ENCODE peak calls at places on chromosome 5, in eight cellular contexts. K, N, O, D, E, U, T and I are unnamed samples.

GRCh38 chr5:167358868-167359492 is 932.5 kb upstream of the WWC1 start:
- DNase-seq in T (no peak), D (no peak), N (no peak), U (no peak), O (peak), E (no peak), K (peak), I (no peak)

GRCh38 chr5:74067748-74068541 is 441.9 kb downstream of the ARHGEF28 start:
- DNase-seq in O (no peak), K (no peak), N (no peak), D (peak), E (no peak), T (peak), U (peak), I (no peak)

GRCh38 chr5:132227485-132228240 is at the start of gene P4HA2:
- DNase-seq in D (peak), U (peak), T (peak), N (peak), K (peak), E (peak), O (peak), I (no peak)

GRCh38 chr5:161851691-161852299 is 3.9 kb downstream of the GABRA1 start:
- DNase-seq in N (peak), U (no peak), O (no peak), K (peak), T (peak), D (peak), E (peak), I (peak)

GRCh38 chr5:174625591-174626365 is 98.6 kb upstream of the MSX2 start:
- DNase-seq in K (no peak), O (peak), D (no peak), E (no peak), U (no peak), N (no peak), T (no peak), I (no peak)

GRCh38 chr5:123151227-123151951 is 62.3 kb downstream of the PRDM6 start:
- DNase-seq in T (no peak), U (no peak), E (no peak), N (no peak), D (no peak), K (peak), O (no peak), I (no peak)

GRCh38 chr5:58987193-58987592 is 404.3 kb downstream of the RAB3C start:
- DNase-seq in D (peak), O (no peak), K (no peak), U (no peak), N (no peak), E (no peak), T (no peak), I (no peak)

GRCh38 chr5:173926359-173926758 is 38.2 kb downstream of the CPEB4 start:
- DNase-seq in E (no peak), N (no peak), K (no peak), U (no peak), D (peak), T (peak), O (no peak), I (no peak)

GRCh38 chr5:117010574-117010973 is 436.0 kb upstream of the SEMA6A start:
- DNase-seq in N (no peak), K (no peak), T (no peak), D (no peak), O (no peak), U (no peak), E (no peak), I (no peak)

GRCh38 chr5:151683444-151683843 is 3.3 kb downstream of the SPARC start:
- DNase-seq in O (no peak), N (no peak), D (no peak), T (peak), U (no peak), E (no peak), K (no peak), I (no peak)

GRCh38 chr5:126648471-126648870 is 47.7 kb downstream of the PHAX start:
- DNase-seq in O (no peak), U (no peak), T (no peak), K (no peak), D (no peak), E (no peak), N (no peak), I (no peak)

GRCh38 chr5:77853353-77853907 is 77.3 kb upstream of the TBCA start:
- DNase-seq in T (peak), O (no peak), E (peak), N (no peak), U (no peak), D (no peak), K (no peak), I (no peak)

GRCh38 chr5:172717481-172718195 is 53.4 kb downstream of the DUSP1 start:
- DNase-seq in T (no peak), N (no peak), E (no peak), D (no peak), O (no peak), K (no peak), U (no peak), I (no peak)

GRCh38 chr5:172641359-172642045 is 439 bp downstream of the NEURL1B start:
- DNase-seq in K (peak), E (peak), T (no peak), D (no peak), O (peak), N (no peak), U (no peak), I (peak)

GRCh38 chr5:68251804-68252648 is 36.5 kb downstream of the PIK3R1 start:
- DNase-seq in K (no peak), D (no peak), E (peak), T (peak), N (no peak), O (no peak), U (no peak), I (no peak)

GRCh38 chr5:144135113-144135762 is 35.2 kb downstream of the YIPF5 start:
- DNase-seq in E (no peak), D (no peak), K (no peak), U (no peak), O (no peak), N (no peak), T (no peak), I (no peak)

GRCh38 chr5:100762163-100762562 is 140.9 kb downstream of the ST8SIA4 start:
- DNase-seq in N (no peak), D (no peak), U (no peak), T (no peak), E (no peak), O (no peak), K (no peak), I (no peak)

GRCh38 chr5:99349842-99350241 is 421.0 kb upstream of the CHD1 start:
- DNase-seq in N (no peak), D (peak), O (no peak), U (no peak), E (no peak), K (no peak), T (no peak), I (no peak)

GRCh38 chr5:64836786-64837185 is 68.1 kb downstream of the CWC27 start:
- DNase-seq in T (no peak), K (no peak), D (no peak), U (no peak), N (no peak), O (no peak), E (no peak), I (no peak)

GRCh38 chr5:90590-91547 is 1.1 kb upstream of the PLEKHG4B start:
- DNase-seq in E (no peak), N (no peak), O (no peak), D (no peak), K (peak), T (peak), U (no peak), I (no peak)

GRCh38 chr5:142839711-142840441 is 69.7 kb downstream of the ARHGAP26 start:
- DNase-seq in K (no peak), T (peak), E (no peak), O (no peak), N (no peak), D (peak), U (no peak), I (no peak)

GRCh38 chr5:150350524-150351344 is 6.8 kb upstream of the TCOF1 start:
- DNase-seq in T (peak), K (peak), E (peak), D (peak), U (peak), N (peak), O (peak), I (peak)

GRCh38 chr5:113507601-113508000 is 5.9 kb upstream of the YTHDC2 start:
- DNase-seq in K (no peak), D (no peak), N (no peak), T (no peak), O (no peak), U (no peak), E (no peak), I (peak)

GRCh38 chr5:34656700-34657549 is 797 bp downstream of the RAI14 start:
- DNase-seq in U (no peak), O (peak), D (peak), T (peak), K (peak), N (no peak), E (peak), I (no peak)

DNA sequence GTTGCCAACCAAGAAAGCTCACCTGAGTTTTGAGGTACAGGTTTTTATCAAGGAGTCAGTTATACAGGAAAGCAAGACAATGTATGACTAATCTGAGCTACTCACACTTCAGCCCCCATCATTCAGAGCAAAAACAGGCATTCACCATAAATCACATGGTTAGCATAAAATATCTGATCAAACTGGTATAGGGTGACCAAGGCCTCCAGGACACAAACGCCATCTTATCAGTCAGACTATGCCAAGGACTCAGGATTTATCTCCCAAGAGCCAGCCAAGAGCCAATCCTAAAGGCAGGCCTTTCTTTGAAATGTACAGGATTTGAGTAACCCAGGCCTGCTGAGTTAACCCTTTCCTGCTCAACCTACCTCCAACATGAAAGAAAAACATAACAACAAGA is 313.0 kb upstream of the NREP start:
- DNase-seq in T (no peak), O (peak), N (no peak), U (no peak), K (peak), D (no peak), E (peak), I (no peak)
- H3K4me2 ChIP-seq in T (no peak), O (no peak), N (no peak), U (no peak), K (no peak), D (no peak), E (no peak), I (no peak)

GRCh38 chr5:169216864-169217263 is 84.1 kb downstream of the SLIT3 start:
- DNase-seq in N (no peak), O (no peak), D (no peak), K (no peak), T (no peak), E (no peak), U (no peak), I (no peak)

GRCh38 chr5:169219961-169220360 is 81.0 kb downstream of the SLIT3 start:
- DNase-seq in T (no peak), E (no peak), D (no peak), U (no peak), K (no peak), N (no peak), O (no peak), I (no peak)

GRCh38 chr5:169219351-169219750 is 81.6 kb downstream of the SLIT3 start:
- DNase-seq in N (no peak), U (no peak), O (no peak), E (no peak), K (no peak), D (no peak), T (no peak), I (no peak)

GRCh38 chr5:169218862-169219261 is 82.1 kb downstream of the SLIT3 start:
- DNase-seq in E (peak), D (peak), N (no peak), K (no peak), T (no peak), U (no peak), O (no peak), I (no peak)

DNA sequence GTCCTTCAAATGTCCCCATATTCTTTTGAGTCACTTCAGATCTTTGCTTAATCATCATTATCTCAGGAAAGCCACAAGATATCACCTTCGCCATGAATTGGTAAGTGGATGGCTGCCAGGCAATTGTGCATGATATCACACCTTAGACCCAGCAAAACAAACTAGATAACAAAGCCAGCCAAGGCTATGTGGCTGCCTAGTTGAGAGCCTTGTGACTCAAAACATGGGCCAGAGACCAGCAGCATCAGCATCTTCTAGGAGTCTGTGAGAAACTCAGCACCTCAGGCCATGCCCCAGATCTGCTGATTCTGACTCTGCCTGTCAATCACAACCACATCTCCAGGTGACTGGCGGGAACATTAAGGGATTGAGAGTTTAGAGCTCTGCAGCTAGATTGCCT is 82.8 kb downstream of the SLIT3 start:
- DNase-seq in E (no peak), U (no peak), K (no peak), N (peak), T (no peak), O (no peak), D (no peak), I (no peak)
- TF ChIP-seq EZH2phosphoT487 in E (no peak), U (no peak), K (no peak), N (no peak), T (no peak), O (no peak), D (no peak), I (no peak)

GRCh38 chr5:83471405-83472212 is at the start of gene VCAN:
- DNase-seq in E (peak), N (no peak), K (peak), D (peak), U (peak), T (peak), O (peak), I (no peak)
- H3K4me2 ChIP-seq in E (peak), N (peak), K (peak), D (peak), U (peak), T (peak), O (peak), I (no peak)

GRCh38 chr5:179309383-179309670 is 35.9 kb downstream of the ADAMTS2 start:
- DNase-seq in O (no peak), T (no peak), K (no peak), D (no peak), E (no peak), U (no peak), N (no peak), I (no peak)

GRCh38 chr5:179306191-179307005 is 38.9 kb downstream of the ADAMTS2 start:
- DNase-seq in N (no peak), O (no peak), K (no peak), T (peak), U (no peak), E (no peak), D (no peak), I (no peak)

GRCh38 chr5:179308563-179309382 is 36.5 kb downstream of the ADAMTS2 start:
- DNase-seq in E (no peak), N (no peak), T (no peak), K (no peak), U (no peak), O (no peak), D (no peak), I (no peak)

GRCh38 chr5:179307931-179308471 is 37.3 kb downstream of the ADAMTS2 start:
- DNase-seq in O (no peak), D (no peak), U (no peak), T (no peak), K (no peak), E (no peak), N (no peak), I (no peak)

DNA sequence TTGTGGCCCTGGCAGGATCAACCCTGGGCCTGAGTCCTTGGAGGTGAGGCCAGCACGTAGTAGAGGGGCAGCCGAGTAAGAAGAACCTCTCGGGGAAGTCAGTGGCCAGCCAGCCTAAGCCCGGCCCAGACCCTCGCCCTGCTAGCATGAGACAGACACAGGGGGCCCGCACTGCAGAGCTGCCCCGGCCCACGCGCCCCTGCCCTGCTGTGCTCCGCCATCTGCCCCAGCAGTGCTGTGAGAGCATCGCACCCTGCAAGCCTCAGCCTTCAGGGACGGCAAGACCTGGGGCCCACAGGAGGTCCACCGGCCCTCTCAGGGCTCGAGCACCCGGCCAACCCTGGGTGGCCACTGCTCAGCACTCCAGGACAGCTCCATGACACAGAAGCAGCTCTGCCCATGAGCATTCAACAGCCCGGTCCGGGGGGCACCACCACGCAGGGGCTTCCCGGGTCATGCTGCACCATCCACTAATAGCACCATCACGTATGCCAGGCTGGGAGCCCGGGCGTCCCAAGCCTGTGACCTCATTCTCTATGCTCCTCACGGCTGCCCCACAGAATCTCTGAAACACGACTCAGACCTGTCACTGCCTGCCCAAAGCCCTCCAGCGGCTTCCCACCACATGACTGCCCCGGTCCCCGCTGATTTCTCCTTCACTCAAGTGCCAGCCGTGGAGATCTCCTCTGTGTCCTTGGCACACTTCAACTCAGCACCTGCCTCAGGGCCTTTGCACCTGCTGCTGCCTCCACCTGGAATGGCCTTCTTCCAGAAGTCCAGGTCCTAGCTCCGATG is 38.1 kb downstream of the ADAMTS2 start:
- DNase-seq in O (no peak), T (peak), D (no peak), N (no peak), K (no peak), E (no peak), U (no peak), I (no peak)
- TF ChIP-seq EZH2phosphoT487 in O (no peak), T (no peak), D (no peak), N (no peak), K (no peak), E (no peak), U (no peak), I (no peak)

GRCh38 chr5:93583799-93584530 is 943 bp downstream of the NR2F1 start:
- DNase-seq in O (peak), D (peak), E (peak), U (no peak), N (peak), K (peak), T (peak), I (peak)
- H3K4me2 ChIP-seq in O (peak), D (peak), E (peak), U (peak), N (peak), K (peak), T (peak), I (peak)

GRCh38 chr5:171496431-171496830 is 77.0 kb downstream of the FGF18 start:
- DNase-seq in D (no peak), E (no peak), N (no peak), O (no peak), U (no peak), T (no peak), K (no peak), I (no peak)
- TF ChIP-seq EZH2phosphoT487 in D (no peak), E (no peak), N (no peak), O (no peak), U (no peak), T (no peak), K (no peak), I (no peak)

GRCh38 chr5:56123531-56124243 is 109.4 kb downstream of the ANKRD55 start:
- DNase-seq in U (peak), D (peak), N (no peak), O (peak), T (peak), E (no peak), K (peak), I (no peak)
- H3K4me2 ChIP-seq in U (peak), D (peak), N (no peak), O (peak), T (peak), E (peak), K (no peak), I (no peak)

GRCh38 chr5:137712268-137712667 is 23.6 kb downstream of the KLHL3 start:
- DNase-seq in O (no peak), N (no peak), E (no peak), U (no peak), K (no peak), T (no peak), D (no peak), I (no peak)

GRCh38 chr5:137708796-137709559 is 26.9 kb downstream of the KLHL3 start:
- DNase-seq in K (no peak), D (no peak), E (no peak), N (peak), U (no peak), T (no peak), O (no peak), I (no peak)

GRCh38 chr5:137708062-137708461 is 27.8 kb downstream of the KLHL3 start:
- DNase-seq in D (no peak), K (no peak), N (no peak), U (no peak), T (no peak), E (no peak), O (no peak), I (no peak)

GRCh38 chr5:137706841-137707240 is 29.0 kb downstream of the KLHL3 start:
- DNase-seq in N (no peak), O (no peak), U (no peak), K (no peak), T (peak), D (peak), E (no peak), I (no peak)

DNA sequence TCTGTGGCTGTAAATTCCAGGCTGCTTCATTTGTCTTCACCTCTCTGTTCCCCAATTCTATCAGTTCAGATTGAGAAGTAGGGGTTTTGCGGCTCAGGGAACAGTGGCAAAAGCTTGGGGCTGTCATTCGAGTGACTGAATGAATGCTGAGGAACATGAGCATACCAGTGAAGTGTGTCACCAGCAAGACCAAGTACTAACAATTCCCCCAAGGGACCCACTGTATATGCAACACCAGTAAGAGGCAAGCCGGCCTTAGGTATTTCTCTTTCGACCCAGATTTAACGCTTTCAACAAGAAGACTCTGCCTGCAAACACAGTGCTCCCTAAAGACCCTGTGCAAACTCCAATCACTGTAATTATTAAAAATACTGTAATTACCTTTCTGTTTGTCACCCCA is 25.8 kb downstream of the KLHL3 start:
- DNase-seq in U (no peak), O (no peak), D (no peak), N (no peak), E (no peak), K (no peak), T (peak), I (no peak)
- TF ChIP-seq EZH2phosphoT487 in U (no peak), O (no peak), D (no peak), N (no peak), E (no peak), K (no peak), T (no peak), I (no peak)

DNA sequence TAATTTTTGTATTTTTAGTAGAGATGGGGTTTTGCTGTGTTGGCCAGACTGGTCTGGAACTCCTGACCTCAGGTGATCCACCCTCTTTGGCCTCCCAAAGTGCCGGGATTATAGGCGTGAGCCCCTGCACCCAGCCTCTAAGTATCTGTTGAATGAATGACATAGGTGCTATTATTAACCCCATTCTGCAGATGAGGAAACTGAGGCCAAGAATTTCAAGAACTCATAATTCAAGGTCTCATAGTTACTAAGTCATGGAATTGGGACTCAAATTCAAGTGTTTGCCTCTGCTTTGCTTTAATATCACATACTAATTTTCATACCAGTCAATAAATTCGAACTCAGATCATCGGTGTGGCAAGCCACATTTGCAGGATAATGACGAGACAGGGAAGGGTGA is 1.9 kb downstream of the KIF20A start:
- DNase-seq in U (no peak), D (no peak), K (no peak), N (no peak), E (no peak), O (no peak), T (no peak), I (no peak)
- H3K4me2 ChIP-seq in U (no peak), D (peak), K (no peak), N (peak), E (peak), O (peak), T (peak), I (peak)